ENCODE peak calls at places on chromosome 3, in seven cellular contexts. R, G, N, P, Z, V and S are unnamed samples. For H3K4me1, the result is how much of the 10 kb centered on the place peaks cover.

GRCh38 chr3:62638316-62638715 is 236.9 kb downstream of the CADPS start:
- DNase-seq in R (no peak), Z (no peak), P (no peak), G (no peak), N (no peak), V (no peak), S (no peak)

GRCh38 chr3:10329495-10330015 is 8.6 kb upstream of the SEC13 start:
- DNase-seq in N (no peak), R (peak), Z (no peak), G (no peak), P (peak), V (no peak), S (no peak)

GRCh38 chr3:151816091-151816604 is 2.2 kb downstream of the AADAC start:
- DNase-seq in G (peak), R (no peak), V (peak), N (peak), P (no peak), Z (no peak), S (peak)

GRCh38 chr3:132117642-132118041 is 82.8 kb upstream of the CPNE4 start:
- DNase-seq in G (no peak), P (no peak), N (no peak), V (no peak), R (no peak), Z (no peak), S (no peak)

GRCh38 chr3:53240989-53241972 is 14.5 kb downstream of the TKT start:
- DNase-seq in V (no peak), N (no peak), P (peak), R (no peak), Z (no peak), G (no peak), S (no peak)

GRCh38 chr3:52268036-52268435 is 10.4 kb downstream of the WDR82 start:
- DNase-seq in Z (no peak), V (no peak), G (no peak), R (no peak), P (no peak), N (no peak), S (no peak)

GRCh38 chr3:99499235-99499798 is 139.1 kb upstream of the COL8A1 start:
- DNase-seq in Z (no peak), N (peak), G (peak), P (no peak), V (peak), R (peak), S (peak)

GRCh38 chr3:14524311-14524711 is 15.8 kb downstream of the GRIP2 start:
- DNase-seq in P (peak), V (no peak), N (no peak), R (peak), Z (peak), G (no peak), S (no peak)

GRCh38 chr3:53773586-53774368 is 72.4 kb downstream of the CHDH start:
- DNase-seq in R (no peak), P (no peak), V (no peak), N (peak), Z (no peak), G (no peak), S (no peak)

GRCh38 chr3:58271901-58272501 is 34.0 kb upstream of the RPP14 start:
- DNase-seq in V (peak), R (no peak), P (no peak), G (peak), N (peak), Z (no peak), S (peak)

GRCh38 chr3:52529376-52530333 is 4.0 kb downstream of the NT5DC2 start:
- DNase-seq in P (peak), N (no peak), R (peak), V (no peak), G (no peak), Z (no peak), S (no peak)

GRCh38 chr3:141753399-141753798 is 9.8 kb upstream of the GRK7 start:
- DNase-seq in V (no peak), Z (no peak), P (no peak), G (no peak), R (no peak), N (no peak), S (no peak)

GRCh38 chr3:103684956-103685355 is 1250.1 kb downstream of the ZPLD1 start:
- DNase-seq in N (no peak), P (no peak), G (no peak), V (no peak), R (no peak), Z (no peak), S (no peak)

GRCh38 chr3:108554913-108555571 is 34.2 kb downstream of the CIP2A start:
- DNase-seq in P (no peak), V (no peak), R (no peak), N (no peak), Z (no peak), G (no peak), S (no peak)

GRCh38 chr3:188788621-188789081 is 383.1 kb upstream of the TPRG1 start:
- DNase-seq in G (no peak), V (no peak), Z (no peak), R (no peak), P (no peak), N (peak), S (peak)

GRCh38 chr3:142910280-142910679 is 21.4 kb upstream of the PCOLCE2 start:
- DNase-seq in V (no peak), Z (no peak), N (no peak), P (no peak), R (no peak), G (no peak), S (no peak)

GRCh38 chr3:165644331-165644730 is 192.9 kb downstream of the BCHE start:
- DNase-seq in N (no peak), R (no peak), Z (no peak), P (no peak), G (no peak), V (no peak), S (no peak)

GRCh38 chr3:74564560-74564959 is 49.9 kb downstream of the CNTN3 start:
- DNase-seq in V (no peak), P (no peak), G (no peak), Z (no peak), N (no peak), R (no peak), S (no peak)

GRCh38 chr3:88031543-88032148 is 27.2 kb downstream of the CGGBP1 start:
- DNase-seq in N (peak), G (peak), P (no peak), Z (no peak), V (peak), R (no peak), S (peak)

GRCh38 chr3:22371036-22371435 is 620.0 kb upstream of the ZNF385D start:
- DNase-seq in G (no peak), R (no peak), P (no peak), N (no peak), V (no peak), Z (no peak), S (no peak)

GRCh38 chr3:51942603-51943450 is 664 bp downstream of the PARP3 start:
- DNase-seq in R (peak), N (peak), V (peak), G (peak), P (peak), Z (peak), S (peak)

GRCh38 chr3:43675593-43675992 is 15.1 kb upstream of the ABHD5 start:
- DNase-seq in V (no peak), P (no peak), N (no peak), Z (no peak), G (no peak), R (no peak), S (no peak)

GRCh38 chr3:2898591-2899353 is 211.4 kb downstream of the IL5RA start:
- DNase-seq in Z (no peak), N (no peak), R (no peak), P (no peak), G (no peak), V (no peak), S (no peak)

GRCh38 chr3:127817331-127817821 is 4.9 kb downstream of the MGLL start:
- DNase-seq in R (peak), V (peak), P (peak), G (no peak), N (peak), Z (no peak), S (no peak)

GRCh38 chr3:111080357-111080937 is 8.8 kb downstream of the NECTIN3 start:
- DNase-seq in P (no peak), N (peak), G (peak), V (no peak), R (no peak), Z (no peak), S (peak)

GRCh38 chr3:15223684-15224575 is 17.9 kb downstream of the CAPN7 start:
- DNase-seq in V (no peak), Z (no peak), G (no peak), N (no peak), P (no peak), R (no peak), S (peak)

GRCh38 chr3:125042725-125043406 is 12.9 kb downstream of the HEG1 start:
- DNase-seq in Z (no peak), N (peak), P (peak), G (no peak), R (peak), V (no peak), S (no peak)
- H3K4me1 ChIP-seq in Z (half or more), N (half or more), P (half or more), G (under half), R (half or more), V (under half), S (under half)

GRCh38 chr3:16290007-16290826 is 25.2 kb downstream of the OXNAD1 start:
- DNase-seq in P (no peak), N (peak), R (peak), V (no peak), G (peak), Z (no peak), S (no peak)
- H3K4me1 ChIP-seq in P (under half), N (under half), R (half or more), V (under half), G (under half), Z (under half), S (under half)

DNA sequence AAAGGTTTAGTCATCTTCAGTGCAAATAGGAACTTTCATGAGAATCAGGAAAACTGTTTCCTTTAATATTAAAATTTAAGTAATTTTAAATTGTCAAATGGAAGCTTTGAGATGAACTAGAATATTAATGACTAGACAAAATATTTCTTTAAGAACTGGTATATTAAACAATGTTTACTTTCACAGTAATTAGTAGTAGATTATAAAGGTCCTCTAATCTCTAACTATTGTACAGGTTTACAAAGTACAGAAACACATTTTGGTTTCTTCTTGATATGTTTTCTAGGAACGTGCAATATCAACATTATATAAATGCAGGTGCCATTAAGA is 138.9 kb downstream of the CLASP2 start:
- DNase-seq in V (no peak), R (no peak), P (no peak), G (no peak), N (no peak), Z (no peak), S (no peak)
- H3K4me1 ChIP-seq in V (under half), R (under half), P (under half), G (half or more), N (under half), Z (under half), S (under half)

GRCh38 chr3:112967425-112967824 is 7.5 kb downstream of the CD200R1 start:
- DNase-seq in V (no peak), N (no peak), Z (no peak), R (no peak), G (no peak), P (no peak), S (no peak)
- H3K4me1 ChIP-seq in V (under half), N (under half), Z (under half), R (under half), G (under half), P (under half), S (under half)

GRCh38 chr3:178986456-178986855 is 85.2 kb downstream of the ZMAT3 start:
- DNase-seq in N (no peak), G (no peak), R (no peak), Z (no peak), V (no peak), P (no peak), S (no peak)
- H3K4me1 ChIP-seq in N (under half), G (under half), R (under half), Z (under half), V (under half), P (under half), S (under half)

GRCh38 chr3:13010770-13011169 is 62.5 kb downstream of the IQSEC1 start:
- DNase-seq in V (no peak), R (no peak), P (no peak), N (no peak), Z (peak), G (no peak), S (no peak)

GRCh38 chr3:13008114-13008995 is 64.9 kb downstream of the IQSEC1 start:
- DNase-seq in V (no peak), Z (peak), R (no peak), N (no peak), P (no peak), G (no peak), S (no peak)

GRCh38 chr3:13007251-13007941 is 65.8 kb downstream of the IQSEC1 start:
- DNase-seq in Z (peak), P (no peak), N (no peak), V (no peak), G (no peak), R (no peak), S (no peak)

GRCh38 chr3:13009946-13010315 is 63.3 kb downstream of the IQSEC1 start:
- DNase-seq in R (no peak), G (no peak), Z (peak), V (no peak), P (no peak), N (no peak), S (no peak)

DNA sequence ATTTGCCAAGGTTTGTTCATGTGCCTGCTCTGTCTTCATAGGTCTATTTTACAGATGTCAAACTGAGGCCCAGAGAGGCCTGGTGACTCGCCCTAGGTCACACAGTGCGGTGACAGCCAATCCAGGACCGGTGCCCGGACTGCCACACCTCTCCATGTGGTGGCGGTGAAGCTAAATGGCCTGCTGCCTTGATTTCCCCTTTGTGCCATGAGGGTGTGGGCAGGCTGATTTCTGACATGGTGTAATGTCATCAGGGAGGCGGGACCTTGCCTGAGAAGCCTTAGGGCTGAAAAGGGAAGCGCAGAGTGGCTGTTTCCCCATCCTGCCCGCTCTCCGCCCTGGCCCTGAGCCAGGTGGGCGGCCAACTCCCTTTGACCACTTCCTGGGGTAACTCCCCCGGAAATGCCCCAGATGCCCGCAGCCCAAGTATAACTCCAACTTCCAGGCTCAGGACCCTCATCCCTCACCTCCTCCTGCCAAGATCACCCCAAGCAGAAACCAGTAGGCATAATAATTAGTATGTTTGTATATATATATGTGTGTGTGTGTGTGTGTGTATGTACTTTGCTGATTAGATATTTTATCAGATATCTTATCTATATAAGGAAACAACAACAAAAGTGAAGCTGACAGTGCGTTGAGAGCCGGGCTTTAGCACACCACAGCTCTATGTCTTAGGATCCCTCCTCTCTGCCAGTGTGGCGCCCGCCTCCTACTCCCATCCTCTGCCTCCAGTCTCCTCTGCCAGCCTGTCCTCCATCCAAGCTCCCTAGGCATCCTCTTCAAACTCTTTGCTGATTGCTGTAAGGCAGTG is 63.9 kb downstream of the IQSEC1 start:
- DNase-seq in V (no peak), P (peak), G (no peak), Z (peak), R (peak), N (no peak), S (no peak)
- H3K4me1 ChIP-seq in V (half or more), P (under half), G (under half), Z (half or more), R (under half), N (under half), S (under half)

GRCh38 chr3:189822726-189823125 is 191.5 kb downstream of the TP63 start:
- DNase-seq in G (no peak), R (no peak), N (no peak), V (no peak), Z (no peak), P (no peak), S (no peak)
- H3K4me1 ChIP-seq in G (under half), R (under half), N (under half), V (under half), Z (under half), P (under half), S (under half)